ENCODE peak calls at places on chromosomes 5 and 9, in four cellular contexts. M, J, C and Z are unnamed samples. For H3K4me1, the result is how much of the 10 kb centered on the place peaks cover.

GRCh38 chr5:6269925-6270324 is 108.4 kb downstream of the MED10 start:
- DNase-seq in M (no peak), J (no peak), C (no peak), Z (no peak)

GRCh38 chr9:35659340-35659739 is 1.2 kb downstream of the CCDC107 start:
- DNase-seq in M (peak), J (no peak), C (no peak), Z (peak)

GRCh38 chr9:107488400-107489143 is 997 bp downstream of the KLF4 start:
- DNase-seq in M (peak), J (peak), C (peak), Z (no peak)

GRCh38 chr5:142409253-142409594 is 84.4 kb upstream of the SPRY4 start:
- DNase-seq in M (no peak), J (no peak), C (no peak), Z (no peak)

GRCh38 chr9:95280745-95281144 is 36.8 kb downstream of the FANCC start:
- DNase-seq in M (no peak), J (no peak), C (no peak), Z (no peak)

GRCh38 chr5:136424835-136425694 is 59.7 kb upstream of the TRPC7 start:
- DNase-seq in M (peak), J (peak), C (peak), Z (peak)

GRCh38 chr9:107039546-107039945 is 176.6 kb downstream of the ZNF462 start:
- DNase-seq in M (no peak), J (no peak), C (no peak), Z (peak)

GRCh38 chr5:141815796-141816180 is 62.4 kb downstream of the PCDH1 start:
- DNase-seq in M (no peak), J (no peak), C (no peak), Z (no peak)

GRCh38 chr5:83387041-83387440 is 84.5 kb upstream of the VCAN start:
- DNase-seq in M (peak), J (no peak), C (no peak), Z (no peak)

GRCh38 chr9:107615325-107615724 is 125.8 kb upstream of the KLF4 start:
- DNase-seq in M (no peak), J (no peak), C (no peak), Z (no peak)

GRCh38 chr9:125759812-125760134 is 12.6 kb downstream of the PBX3 start:
- DNase-seq in M (no peak), J (peak), C (no peak), Z (no peak)

GRCh38 chr5:8585230-8586018 is 716.5 kb downstream of the MTRR start:
- DNase-seq in M (peak), J (no peak), C (no peak), Z (no peak)

GRCh38 chr5:138559937-138560336 is 15.3 kb downstream of the HSPA9 start:
- DNase-seq in M (peak), J (no peak), C (no peak), Z (no peak)

GRCh38 chr9:72147676-72148075 is 1.6 kb upstream of the GDA start:
- DNase-seq in M (no peak), J (no peak), C (no peak), Z (no peak)

GRCh38 chr5:102755691-102756371 is 726 bp downstream of the PAM start:
- DNase-seq in M (peak), J (peak), C (peak), Z (no peak)

GRCh38 chr5:32805966-32806626 is 95.0 kb downstream of the NPR3 start:
- DNase-seq in M (peak), J (no peak), C (no peak), Z (peak)

GRCh38 chr5:103569313-103570060 is 6.9 kb upstream of the NUDT12 start:
- DNase-seq in M (peak), J (no peak), C (no peak), Z (peak)

GRCh38 chr5:134100283-134101011 is 14.0 kb upstream of the TCF7 start:
- DNase-seq in M (peak), J (no peak), C (no peak), Z (peak)

GRCh38 chr9:8365029-8365428 is 565.5 kb upstream of the DMAC1 start:
- DNase-seq in M (peak), J (no peak), C (no peak), Z (no peak)

GRCh38 chr5:154371687-154372086 is 74.1 kb upstream of the SAP30L start:
- DNase-seq in M (no peak), J (no peak), C (no peak), Z (no peak)

GRCh38 chr5:144487761-144488160 is 317.1 kb downstream of the KCTD16 start:
- DNase-seq in M (no peak), J (no peak), C (no peak), Z (no peak)

GRCh38 chr9:99628843-99629242 is 192.8 kb upstream of the NR4A3 start:
- DNase-seq in M (no peak), J (no peak), C (no peak), Z (no peak)

GRCh38 chr9:93684806-93685553 is 108.6 kb downstream of the PHF2 start:
- DNase-seq in M (peak), J (no peak), C (no peak), Z (no peak)

DNA sequence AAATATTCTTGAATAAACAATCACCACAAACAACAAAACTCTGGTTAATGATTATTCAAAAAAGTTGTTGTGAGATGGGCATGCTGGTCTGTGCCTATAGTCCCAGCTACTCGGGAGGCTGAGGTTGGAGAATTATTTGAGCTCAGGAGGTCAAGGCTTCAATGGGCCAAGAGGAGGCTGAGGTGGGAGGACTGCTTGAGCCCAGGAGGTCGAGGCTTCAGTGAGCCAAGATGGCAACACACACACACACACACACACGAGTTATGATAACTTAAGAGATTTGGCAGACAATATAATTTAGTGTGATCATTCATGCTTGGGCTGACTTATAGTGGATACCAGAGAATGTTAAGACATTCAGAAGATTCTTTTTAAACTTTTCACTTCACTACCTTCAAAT is 14.9 kb downstream of the LYSMD3 start:
- DNase-seq in M (no peak), J (no peak), C (no peak), Z (no peak)
- H3K27ac ChIP-seq in M (no peak), J (no peak), C (no peak), Z (no peak)

GRCh38 chr5:67986761-67987160 is 228.8 kb upstream of the PIK3R1 start:
- DNase-seq in M (no peak), J (no peak), C (no peak), Z (no peak)

GRCh38 chr5:67984546-67984945 is 231.0 kb upstream of the PIK3R1 start:
- DNase-seq in M (no peak), J (no peak), C (no peak), Z (no peak)

GRCh38 chr5:67985686-67986387 is 229.7 kb upstream of the PIK3R1 start:
- DNase-seq in M (no peak), J (peak), C (no peak), Z (no peak)

GRCh38 chr5:67992919-67993318 is 222.6 kb upstream of the PIK3R1 start:
- DNase-seq in M (no peak), J (no peak), C (no peak), Z (no peak)

GRCh38 chr5:67989457-67989856 is 226.1 kb upstream of the PIK3R1 start:
- DNase-seq in M (no peak), J (no peak), C (no peak), Z (no peak)
- TF ChIP-seq CTCF in M (no peak), J (peak), C (no peak), Z (no peak)

DNA sequence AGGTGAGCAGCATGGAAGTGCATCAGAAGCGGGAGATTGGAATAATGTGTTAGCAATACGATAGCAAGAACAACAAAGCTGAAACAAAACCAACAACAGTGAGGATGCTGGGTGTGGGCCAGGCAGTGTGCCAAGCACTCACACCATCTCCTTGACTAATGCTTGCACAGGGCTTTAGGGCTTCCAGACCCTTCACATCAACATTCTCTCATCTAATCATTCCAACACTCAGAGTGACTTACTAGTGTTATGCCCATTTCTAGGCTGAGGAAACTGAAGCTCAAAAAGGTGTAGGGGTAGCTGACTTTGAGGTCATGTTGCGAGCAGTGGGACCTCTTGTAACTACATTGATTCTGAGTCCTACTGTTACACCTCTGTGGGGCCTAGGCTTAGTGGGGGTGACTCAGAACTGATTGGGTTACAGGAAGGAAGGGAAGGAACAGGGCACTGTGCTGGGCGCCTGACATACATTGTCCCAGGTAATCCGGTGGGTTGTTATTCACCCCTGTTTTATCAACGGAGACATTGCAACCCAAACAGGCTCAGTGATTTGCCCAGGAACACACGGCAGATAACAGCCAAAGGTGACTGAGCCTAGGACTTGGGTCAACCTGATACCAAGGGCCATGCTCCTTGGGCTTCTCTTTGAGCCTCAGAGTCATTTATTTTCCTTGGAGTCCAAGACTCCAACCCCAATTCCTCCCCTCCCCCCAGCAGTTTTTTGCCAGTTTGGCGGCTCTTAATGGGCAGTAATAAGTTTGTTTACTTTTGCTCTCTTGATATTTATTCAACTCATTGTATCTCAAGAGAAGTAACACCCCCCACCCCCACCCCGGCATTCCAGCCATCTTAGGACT is 9.5 kb downstream of the ANGPTL2 start:
- DNase-seq in M (peak), J (no peak), C (no peak), Z (no peak)
- H3K4me1 ChIP-seq in M (under half), J (under half), C (under half), Z (under half)

DNA sequence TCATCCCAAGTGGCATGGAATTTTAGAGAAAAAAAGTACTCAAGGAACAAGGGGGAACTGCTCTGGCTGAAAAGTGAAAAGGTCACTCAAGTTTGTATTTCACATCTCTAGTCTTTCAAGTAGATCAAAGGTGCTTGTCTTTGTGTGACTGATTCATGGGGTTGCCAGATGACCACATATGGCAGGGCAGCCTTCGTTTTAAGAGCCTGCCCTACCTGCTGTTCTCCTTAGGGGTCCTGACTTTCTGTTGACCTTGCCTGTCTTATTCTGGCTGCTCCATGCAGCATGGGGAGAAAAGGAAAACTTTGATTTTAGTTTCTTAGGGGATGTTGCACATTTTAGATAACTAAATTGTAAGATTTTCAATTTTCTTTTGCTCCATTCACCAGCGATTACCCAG is 877.7 kb downstream of the TLE1 start:
- DNase-seq in M (no peak), J (peak), C (no peak), Z (no peak)
- H3K27ac ChIP-seq in M (no peak), J (no peak), C (no peak), Z (no peak)

GRCh38 chr5:14440223-14440597 is 141.4 kb upstream of the OTULINL start:
- DNase-seq in M (no peak), J (no peak), C (no peak), Z (no peak)

GRCh38 chr5:14436801-14437542 is 144.6 kb upstream of the OTULINL start:
- DNase-seq in M (no peak), J (no peak), C (no peak), Z (no peak)

GRCh38 chr5:14438195-14438606 is 143.4 kb upstream of the OTULINL start:
- DNase-seq in M (no peak), J (no peak), C (no peak), Z (no peak)

GRCh38 chr5:14440598-14441401 is 140.8 kb upstream of the OTULINL start:
- DNase-seq in M (no peak), J (no peak), C (no peak), Z (no peak)

GRCh38 chr5:14439087-14439841 is 142.3 kb upstream of the OTULINL start:
- DNase-seq in M (no peak), J (no peak), C (no peak), Z (no peak)
- TF ChIP-seq CTCF in M (no peak), J (no peak), C (no peak), Z (no peak)